ENCODE peak calls at places on chromosome 3, in nine cellular contexts. One of them, this sample, is unnamed.
A peak's percentile ranks its signal among the peaks of the same experiment; 100 is the strongest.

GRCh38 chr3:16828815-16829214 is 55.9 kb upstream of the PLCL2 start:
- DNase-seq in aorta: no peak
- DNase-seq in neuronal stem cell: no peak
- DNase-seq in GM23338: peak; percentile 80
- DNase-seq in lung: no peak
- DNase-seq in fibroblast of lung: peak; percentile 57
- DNase-seq in left ventricle myocardium inferior: no peak
- DNase-seq in iPS DF 6.9: no peak
- DNase-seq in tibial artery: no peak
- DNase-seq in this sample: no peak

GRCh38 chr3:25944328-25944727 is 154.4 kb downstream of the OXSM start:
- DNase-seq in aorta: no peak
- DNase-seq in neuronal stem cell: no peak
- DNase-seq in iPS DF 6.9: no peak
- DNase-seq in fibroblast of lung: no peak
- DNase-seq in GM23338: no peak
- DNase-seq in tibial artery: no peak
- DNase-seq in lung: no peak
- DNase-seq in left ventricle myocardium inferior: no peak
- DNase-seq in this sample: no peak

GRCh38 chr3:65829228-65829627 is 209.5 kb downstream of the MAGI1 start:
- DNase-seq in lung: no peak
- DNase-seq in GM23338: no peak
- DNase-seq in aorta: no peak
- DNase-seq in fibroblast of lung: no peak
- DNase-seq in neuronal stem cell: no peak
- DNase-seq in tibial artery: no peak
- DNase-seq in iPS DF 6.9: no peak
- DNase-seq in left ventricle myocardium inferior: no peak
- DNase-seq in this sample: no peak

GRCh38 chr3:151960956-151961580 is 87.6 kb downstream of the SUCNR1 start:
- DNase-seq in left ventricle myocardium inferior: no peak
- DNase-seq in iPS DF 6.9: no peak
- DNase-seq in fibroblast of lung: peak; percentile 84
- DNase-seq in neuronal stem cell: no peak
- DNase-seq in lung: no peak
- DNase-seq in GM23338: no peak
- DNase-seq in aorta: no peak
- DNase-seq in tibial artery: no peak
- DNase-seq in this sample: no peak

GRCh38 chr3:15324335-15324734 is 8.1 kb downstream of the SH3BP5 start:
- DNase-seq in aorta: no peak
- DNase-seq in GM23338: no peak
- DNase-seq in iPS DF 6.9: no peak
- DNase-seq in lung: no peak
- DNase-seq in left ventricle myocardium inferior: peak; percentile 49
- DNase-seq in tibial artery: no peak
- DNase-seq in neuronal stem cell: no peak
- DNase-seq in fibroblast of lung: no peak
- DNase-seq in this sample: no peak

GRCh38 chr3:123733805-123734526 is 149.1 kb upstream of the HACD2 start:
- DNase-seq in left ventricle myocardium inferior: no peak
- DNase-seq in fibroblast of lung: peak; percentile 85
- DNase-seq in iPS DF 6.9: no peak
- DNase-seq in tibial artery: no peak
- DNase-seq in neuronal stem cell: no peak
- DNase-seq in lung: no peak
- DNase-seq in GM23338: no peak
- DNase-seq in aorta: no peak
- DNase-seq in this sample: no peak

GRCh38 chr3:151599103-151599672 is 134.5 kb upstream of the AADACL2 start:
- DNase-seq in fibroblast of lung: no peak
- DNase-seq in neuronal stem cell: no peak
- DNase-seq in iPS DF 6.9: no peak
- DNase-seq in left ventricle myocardium inferior: no peak
- DNase-seq in tibial artery: no peak
- DNase-seq in lung: no peak
- DNase-seq in GM23338: peak; percentile 38
- DNase-seq in aorta: no peak
- DNase-seq in this sample: no peak

GRCh38 chr3:56424885-56425284 is 43.4 kb downstream of the ERC2 start:
- DNase-seq in neuronal stem cell: no peak
- DNase-seq in GM23338: no peak
- DNase-seq in tibial artery: no peak
- DNase-seq in lung: no peak
- DNase-seq in aorta: no peak
- DNase-seq in iPS DF 6.9: no peak
- DNase-seq in left ventricle myocardium inferior: no peak
- DNase-seq in fibroblast of lung: no peak
- DNase-seq in this sample: no peak

GRCh38 chr3:102099913-102100312 is 250.6 kb downstream of the NFKBIZ start:
- DNase-seq in GM23338: no peak
- DNase-seq in left ventricle myocardium inferior: no peak
- DNase-seq in fibroblast of lung: no peak
- DNase-seq in neuronal stem cell: no peak
- DNase-seq in iPS DF 6.9: no peak
- DNase-seq in aorta: no peak
- DNase-seq in lung: no peak
- DNase-seq in tibial artery: no peak
- DNase-seq in this sample: no peak
- H3K4me3 ChIP-seq in GM23338: no peak overlapping the region
- H3K4me3 ChIP-seq in left ventricle myocardium inferior: no peak overlapping the region
- H3K4me3 ChIP-seq in fibroblast of lung: no peak overlapping the region
- H3K4me3 ChIP-seq in neuronal stem cell: no peak overlapping the region
- H3K4me3 ChIP-seq in iPS DF 6.9: no peak overlapping the region
- H3K4me3 ChIP-seq in aorta: no peak overlapping the region
- H3K4me3 ChIP-seq in lung: no peak overlapping the region
- H3K4me3 ChIP-seq in tibial artery: no peak overlapping the region
- H3K4me3 ChIP-seq in this sample: no peak overlapping the region

GRCh38 chr3:156539802-156540201 is 15.1 kb downstream of the SSR3 start:
- DNase-seq in left ventricle myocardium inferior: no peak
- DNase-seq in GM23338: no peak
- DNase-seq in aorta: no peak
- DNase-seq in tibial artery: no peak
- DNase-seq in lung: no peak
- DNase-seq in iPS DF 6.9: no peak
- DNase-seq in fibroblast of lung: no peak
- DNase-seq in neuronal stem cell: no peak
- DNase-seq in this sample: no peak
- H3K36me3 ChIP-seq in left ventricle myocardium inferior: peaks cover 48% of the 10 kb centered on the region
- H3K36me3 ChIP-seq in GM23338: peaks cover 36% of the 10 kb centered on the region
- H3K36me3 ChIP-seq in aorta: no peaks in the 10 kb centered on the region
- H3K36me3 ChIP-seq in tibial artery: peaks cover 26% of the 10 kb centered on the region
- H3K36me3 ChIP-seq in lung: peaks cover 8% of the 10 kb centered on the region
- H3K36me3 ChIP-seq in iPS DF 6.9: peaks cover 3% of the 10 kb centered on the region
- H3K36me3 ChIP-seq in fibroblast of lung: peaks cover 2% of the 10 kb centered on the region
- H3K36me3 ChIP-seq in neuronal stem cell: peaks cover 12% of the 10 kb centered on the region
- H3K36me3 ChIP-seq in this sample: peaks cover 63% of the 10 kb centered on the region

GRCh38 chr3:72345980-72346379 is 502.3 kb downstream of the SHQ1 start:
- DNase-seq in tibial artery: peak; percentile 54
- DNase-seq in GM23338: peak; percentile 28
- DNase-seq in neuronal stem cell: no peak
- DNase-seq in left ventricle myocardium inferior: no peak
- DNase-seq in lung: no peak
- DNase-seq in aorta: peak; percentile 60
- DNase-seq in iPS DF 6.9: no peak
- DNase-seq in fibroblast of lung: no peak
- DNase-seq in this sample: no peak

GRCh38 chr3:72346526-72346926 is 501.7 kb downstream of the SHQ1 start:
- DNase-seq in left ventricle myocardium inferior: no peak
- DNase-seq in iPS DF 6.9: no peak
- DNase-seq in neuronal stem cell: no peak
- DNase-seq in aorta: peak; percentile 68
- DNase-seq in fibroblast of lung: peak; percentile 95
- DNase-seq in lung: no peak
- DNase-seq in tibial artery: peak; percentile 57
- DNase-seq in GM23338: no peak
- DNase-seq in this sample: no peak

GRCh38 chr3:72348357-72348756 is 499.9 kb downstream of the SHQ1 start:
- DNase-seq in aorta: no peak
- DNase-seq in tibial artery: peak; percentile 4
- DNase-seq in GM23338: no peak
- DNase-seq in left ventricle myocardium inferior: no peak
- DNase-seq in lung: no peak
- DNase-seq in neuronal stem cell: no peak
- DNase-seq in iPS DF 6.9: no peak
- DNase-seq in fibroblast of lung: peak; percentile 30
- DNase-seq in this sample: no peak

GRCh38 chr3:72345237-72345878 is 502.9 kb downstream of the SHQ1 start:
- DNase-seq in iPS DF 6.9: no peak
- DNase-seq in aorta: peak; percentile 1
- DNase-seq in lung: no peak
- DNase-seq in GM23338: no peak
- DNase-seq in fibroblast of lung: no peak
- DNase-seq in neuronal stem cell: no peak
- DNase-seq in tibial artery: peak; percentile 21
- DNase-seq in left ventricle myocardium inferior: no peak
- DNase-seq in this sample: no peak

GRCh38 chr3:72347819-72348319 is 500.4 kb downstream of the SHQ1 start:
- DNase-seq in fibroblast of lung: peak; percentile 91
- DNase-seq in tibial artery: peak; percentile 92
- DNase-seq in iPS DF 6.9: no peak
- DNase-seq in GM23338: peak; percentile 76
- DNase-seq in aorta: peak; percentile 96
- DNase-seq in lung: peak; percentile 87
- DNase-seq in left ventricle myocardium inferior: peak; percentile 51
- DNase-seq in neuronal stem cell: no peak
- DNase-seq in this sample: peak; percentile 89
- H3K27ac ChIP-seq in fibroblast of lung: no peak overlapping the region
- H3K27ac ChIP-seq in tibial artery: peak overlapping the region; percentile 35
- H3K27ac ChIP-seq in iPS DF 6.9: no peak overlapping the region
- H3K27ac ChIP-seq in GM23338: no peak overlapping the region
- H3K27ac ChIP-seq in aorta: peak overlapping the region; percentile 31
- H3K27ac ChIP-seq in lung: no peak overlapping the region
- H3K27ac ChIP-seq in left ventricle myocardium inferior: no peak overlapping the region
- H3K27ac ChIP-seq in neuronal stem cell: no peak overlapping the region
- H3K27ac ChIP-seq in this sample: peak overlapping the region; percentile 21

GRCh38 chr3:159619341-159619885 is 369.2 kb upstream of the IL12A start:
- DNase-seq in lung: no peak
- DNase-seq in neuronal stem cell: peak; percentile 61
- DNase-seq in iPS DF 6.9: no peak
- DNase-seq in aorta: no peak
- DNase-seq in left ventricle myocardium inferior: no peak
- DNase-seq in GM23338: no peak
- DNase-seq in fibroblast of lung: peak; percentile 49
- DNase-seq in tibial artery: no peak
- DNase-seq in this sample: no peak

GRCh38 chr3:159620281-159620680 is 368.4 kb upstream of the IL12A start:
- DNase-seq in neuronal stem cell: no peak
- DNase-seq in tibial artery: no peak
- DNase-seq in left ventricle myocardium inferior: no peak
- DNase-seq in fibroblast of lung: no peak
- DNase-seq in lung: no peak
- DNase-seq in GM23338: no peak
- DNase-seq in aorta: no peak
- DNase-seq in iPS DF 6.9: no peak
- DNase-seq in this sample: no peak

GRCh38 chr3:159624616-159625015 is 364.0 kb upstream of the IL12A start:
- DNase-seq in lung: no peak
- DNase-seq in neuronal stem cell: no peak
- DNase-seq in GM23338: no peak
- DNase-seq in fibroblast of lung: no peak
- DNase-seq in iPS DF 6.9: no peak
- DNase-seq in aorta: no peak
- DNase-seq in left ventricle myocardium inferior: no peak
- DNase-seq in tibial artery: no peak
- DNase-seq in this sample: no peak

GRCh38 chr3:159616234-159616825 is 372.3 kb upstream of the IL12A start:
- DNase-seq in left ventricle myocardium inferior: peak; percentile 31
- DNase-seq in lung: peak; percentile 59
- DNase-seq in neuronal stem cell: no peak
- DNase-seq in GM23338: peak; percentile 61
- DNase-seq in aorta: peak; percentile 83
- DNase-seq in iPS DF 6.9: no peak
- DNase-seq in fibroblast of lung: peak; percentile 62
- DNase-seq in tibial artery: peak; percentile 68
- DNase-seq in this sample: peak; percentile 67

DNA sequence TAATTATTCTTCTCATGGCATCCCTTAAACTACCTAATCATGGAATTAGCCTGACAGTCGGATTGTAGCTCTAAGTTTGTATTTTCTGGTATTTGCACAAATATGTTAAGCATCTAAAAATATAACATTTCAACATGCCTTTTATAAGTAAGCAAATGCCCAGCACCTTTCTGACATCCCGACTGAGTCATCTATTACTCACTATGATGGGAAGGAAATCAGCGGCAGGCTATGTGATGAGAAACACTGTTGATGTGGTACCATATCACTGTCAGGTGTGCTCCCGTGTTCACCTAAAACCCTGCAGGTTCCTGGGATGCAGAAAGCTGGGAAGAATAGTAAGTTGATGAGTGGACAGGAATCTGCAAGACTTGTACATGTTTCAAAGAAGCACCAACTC is 367.8 kb upstream of the IL12A start:
- DNase-seq in GM23338: no peak
- DNase-seq in neuronal stem cell: no peak
- DNase-seq in fibroblast of lung: peak; percentile 53
- DNase-seq in tibial artery: no peak
- DNase-seq in lung: no peak
- DNase-seq in aorta: no peak
- DNase-seq in iPS DF 6.9: no peak
- DNase-seq in left ventricle myocardium inferior: no peak
- DNase-seq in this sample: no peak
- H3K4me3 ChIP-seq in GM23338: no peak overlapping the region
- H3K4me3 ChIP-seq in neuronal stem cell: no peak overlapping the region
- H3K4me3 ChIP-seq in fibroblast of lung: no peak overlapping the region
- H3K4me3 ChIP-seq in tibial artery: no peak overlapping the region
- H3K4me3 ChIP-seq in lung: no peak overlapping the region
- H3K4me3 ChIP-seq in aorta: no peak overlapping the region
- H3K4me3 ChIP-seq in iPS DF 6.9: no peak overlapping the region
- H3K4me3 ChIP-seq in left ventricle myocardium inferior: no peak overlapping the region
- H3K4me3 ChIP-seq in this sample: no peak overlapping the region

GRCh38 chr3:41210966-41211365 is 11.7 kb downstream of the CTNNB1 start:
- DNase-seq in neuronal stem cell: no peak
- DNase-seq in lung: no peak
- DNase-seq in fibroblast of lung: no peak
- DNase-seq in GM23338: no peak
- DNase-seq in aorta: no peak
- DNase-seq in iPS DF 6.9: no peak
- DNase-seq in left ventricle myocardium inferior: no peak
- DNase-seq in tibial artery: no peak
- DNase-seq in this sample: no peak
- H3K36me3 ChIP-seq in neuronal stem cell: no peaks in the 10 kb centered on the region
- H3K36me3 ChIP-seq in lung: no peaks in the 10 kb centered on the region
- H3K36me3 ChIP-seq in fibroblast of lung: no peaks in the 10 kb centered on the region
- H3K36me3 ChIP-seq in GM23338: no peaks in the 10 kb centered on the region
- H3K36me3 ChIP-seq in aorta: no peaks in the 10 kb centered on the region
- H3K36me3 ChIP-seq in iPS DF 6.9: no peaks in the 10 kb centered on the region
- H3K36me3 ChIP-seq in left ventricle myocardium inferior: no peaks in the 10 kb centered on the region
- H3K36me3 ChIP-seq in tibial artery: no peaks in the 10 kb centered on the region
- H3K36me3 ChIP-seq in this sample: no peaks in the 10 kb centered on the region